ENCODE peak calls at places on chromosomes 11 and 22, in eight cellular contexts. One of them, this sample, is unnamed.

GRCh38 chr11:134071766-134072403 is 3.0 kb downstream of the JAM3 start:
- DNase-seq in bronchial epithelial cell: no peak
- DNase-seq in A549: no peak
- DNase-seq in activated CD4-positive, alpha-beta T cell treated with anti-CD3 and anti-CD28 coated beads for 36 hours: no peak
- DNase-seq in KBM-7: no peak
- DNase-seq in GM06990: no peak
- DNase-seq in stimulated activated CD4-positive, alpha-beta T cell treated with anti-CD3 and anti-CD28 coated beads, Interleukin-4, amount 100 ng/mL, for 48 hours: no peak
- DNase-seq in psoas muscle: no peak
- DNase-seq in this sample: no peak

GRCh38 chr22:49530671-49531532 is 296.8 kb downstream of the BRD1 start:
- DNase-seq in activated CD4-positive, alpha-beta T cell treated with anti-CD3 and anti-CD28 coated beads for 36 hours: no peak
- DNase-seq in KBM-7: no peak
- DNase-seq in A549: no peak
- DNase-seq in bronchial epithelial cell: no peak
- DNase-seq in GM06990: no peak
- DNase-seq in psoas muscle: no peak
- DNase-seq in stimulated activated CD4-positive, alpha-beta T cell treated with anti-CD3 and anti-CD28 coated beads, Interleukin-4, amount 100 ng/mL, for 48 hours: no peak
- DNase-seq in this sample: no peak

GRCh38 chr11:121479355-121479754 is 26.6 kb upstream of the SORL1-AS1 start:
- DNase-seq in psoas muscle: no peak
- DNase-seq in activated CD4-positive, alpha-beta T cell treated with anti-CD3 and anti-CD28 coated beads for 36 hours: no peak
- DNase-seq in GM06990: no peak
- DNase-seq in bronchial epithelial cell: no peak
- DNase-seq in stimulated activated CD4-positive, alpha-beta T cell treated with anti-CD3 and anti-CD28 coated beads, Interleukin-4, amount 100 ng/mL, for 48 hours: no peak
- DNase-seq in A549: no peak
- DNase-seq in KBM-7: peak; percentile 53
- DNase-seq in this sample: no peak

GRCh38 chr11:100152751-100153150 is 534.3 kb upstream of the ARHGAP42 start:
- DNase-seq in psoas muscle: no peak
- DNase-seq in stimulated activated CD4-positive, alpha-beta T cell treated with anti-CD3 and anti-CD28 coated beads, Interleukin-4, amount 100 ng/mL, for 48 hours: no peak
- DNase-seq in GM06990: no peak
- DNase-seq in bronchial epithelial cell: no peak
- DNase-seq in activated CD4-positive, alpha-beta T cell treated with anti-CD3 and anti-CD28 coated beads for 36 hours: no peak
- DNase-seq in KBM-7: no peak
- DNase-seq in A549: no peak
- DNase-seq in this sample: no peak

GRCh38 chr11:120929664-120930154 is 94.2 kb upstream of the TBCEL start:
- DNase-seq in A549: peak; percentile 30
- DNase-seq in GM06990: peak; percentile 40
- DNase-seq in stimulated activated CD4-positive, alpha-beta T cell treated with anti-CD3 and anti-CD28 coated beads, Interleukin-4, amount 100 ng/mL, for 48 hours: peak; percentile 19
- DNase-seq in activated CD4-positive, alpha-beta T cell treated with anti-CD3 and anti-CD28 coated beads for 36 hours: peak; percentile 76
- DNase-seq in KBM-7: peak; percentile 49
- DNase-seq in psoas muscle: no peak
- DNase-seq in bronchial epithelial cell: peak; percentile 25
- DNase-seq in this sample: no peak

GRCh38 chr11:120431633-120432032 is 79.9 kb upstream of the GRIK4 start:
- DNase-seq in KBM-7: no peak
- DNase-seq in stimulated activated CD4-positive, alpha-beta T cell treated with anti-CD3 and anti-CD28 coated beads, Interleukin-4, amount 100 ng/mL, for 48 hours: no peak
- DNase-seq in A549: peak; percentile 19
- DNase-seq in activated CD4-positive, alpha-beta T cell treated with anti-CD3 and anti-CD28 coated beads for 36 hours: peak; percentile 18
- DNase-seq in bronchial epithelial cell: peak; percentile 31
- DNase-seq in GM06990: no peak
- DNase-seq in psoas muscle: no peak
- DNase-seq in this sample: no peak

GRCh38 chr11:12150831-12151382 is 40.5 kb downstream of the MICAL2 start:
- DNase-seq in A549: no peak
- DNase-seq in activated CD4-positive, alpha-beta T cell treated with anti-CD3 and anti-CD28 coated beads for 36 hours: peak; percentile 84
- DNase-seq in psoas muscle: no peak
- DNase-seq in stimulated activated CD4-positive, alpha-beta T cell treated with anti-CD3 and anti-CD28 coated beads, Interleukin-4, amount 100 ng/mL, for 48 hours: peak; percentile 71
- DNase-seq in bronchial epithelial cell: peak; percentile 39
- DNase-seq in GM06990: no peak
- DNase-seq in KBM-7: peak; percentile 22
- DNase-seq in this sample: no peak

GRCh38 chr11:60912223-60912850 is 1.6 kb upstream of the TMEM109 start:
- DNase-seq in bronchial epithelial cell: no peak
- DNase-seq in stimulated activated CD4-positive, alpha-beta T cell treated with anti-CD3 and anti-CD28 coated beads, Interleukin-4, amount 100 ng/mL, for 48 hours: no peak
- DNase-seq in KBM-7: no peak
- DNase-seq in activated CD4-positive, alpha-beta T cell treated with anti-CD3 and anti-CD28 coated beads for 36 hours: peak; percentile 51
- DNase-seq in psoas muscle: no peak
- DNase-seq in A549: no peak
- DNase-seq in GM06990: no peak
- DNase-seq in this sample: no peak

GRCh38 chr11:120712862-120713770 is 201.6 kb downstream of the GRIK4 start:
- DNase-seq in stimulated activated CD4-positive, alpha-beta T cell treated with anti-CD3 and anti-CD28 coated beads, Interleukin-4, amount 100 ng/mL, for 48 hours: no peak
- DNase-seq in bronchial epithelial cell: no peak
- DNase-seq in activated CD4-positive, alpha-beta T cell treated with anti-CD3 and anti-CD28 coated beads for 36 hours: no peak
- DNase-seq in A549: no peak
- DNase-seq in psoas muscle: no peak
- DNase-seq in KBM-7: no peak
- DNase-seq in GM06990: no peak
- DNase-seq in this sample: no peak

GRCh38 chr11:118953265-118953664 is 2.8 kb upstream of the UPK2 start:
- DNase-seq in GM06990: no peak
- DNase-seq in activated CD4-positive, alpha-beta T cell treated with anti-CD3 and anti-CD28 coated beads for 36 hours: no peak
- DNase-seq in A549: no peak
- DNase-seq in bronchial epithelial cell: no peak
- DNase-seq in stimulated activated CD4-positive, alpha-beta T cell treated with anti-CD3 and anti-CD28 coated beads, Interleukin-4, amount 100 ng/mL, for 48 hours: no peak
- DNase-seq in KBM-7: peak; percentile 25
- DNase-seq in psoas muscle: no peak
- DNase-seq in this sample: peak; percentile 93

GRCh38 chr11:122578168-122578825 is 77.2 kb upstream of the UBASH3B start:
- DNase-seq in GM06990: no peak
- DNase-seq in A549: no peak
- DNase-seq in bronchial epithelial cell: peak; percentile 18
- DNase-seq in stimulated activated CD4-positive, alpha-beta T cell treated with anti-CD3 and anti-CD28 coated beads, Interleukin-4, amount 100 ng/mL, for 48 hours: no peak
- DNase-seq in psoas muscle: no peak
- DNase-seq in activated CD4-positive, alpha-beta T cell treated with anti-CD3 and anti-CD28 coated beads for 36 hours: peak; percentile 16
- DNase-seq in KBM-7: peak; percentile 30
- DNase-seq in this sample: no peak

GRCh38 chr11:6813651-6814050 is 14.2 kb upstream of the OR6A2 start:
- DNase-seq in A549: no peak
- DNase-seq in GM06990: no peak
- DNase-seq in KBM-7: no peak
- DNase-seq in psoas muscle: no peak
- DNase-seq in activated CD4-positive, alpha-beta T cell treated with anti-CD3 and anti-CD28 coated beads for 36 hours: no peak
- DNase-seq in bronchial epithelial cell: no peak
- DNase-seq in stimulated activated CD4-positive, alpha-beta T cell treated with anti-CD3 and anti-CD28 coated beads, Interleukin-4, amount 100 ng/mL, for 48 hours: no peak
- DNase-seq in this sample: no peak

GRCh38 chr11:129313588-129314288 is 61.9 kb upstream of the BARX2 start:
- DNase-seq in bronchial epithelial cell: no peak
- DNase-seq in GM06990: no peak
- DNase-seq in psoas muscle: no peak
- DNase-seq in KBM-7: no peak
- DNase-seq in stimulated activated CD4-positive, alpha-beta T cell treated with anti-CD3 and anti-CD28 coated beads, Interleukin-4, amount 100 ng/mL, for 48 hours: no peak
- DNase-seq in activated CD4-positive, alpha-beta T cell treated with anti-CD3 and anti-CD28 coated beads for 36 hours: no peak
- DNase-seq in A549: no peak
- DNase-seq in this sample: no peak

GRCh38 chr11:69908511-69909220 is 89.5 kb upstream of the FGF3 start:
- DNase-seq in activated CD4-positive, alpha-beta T cell treated with anti-CD3 and anti-CD28 coated beads for 36 hours: no peak
- DNase-seq in bronchial epithelial cell: no peak
- DNase-seq in stimulated activated CD4-positive, alpha-beta T cell treated with anti-CD3 and anti-CD28 coated beads, Interleukin-4, amount 100 ng/mL, for 48 hours: no peak
- DNase-seq in psoas muscle: no peak
- DNase-seq in A549: no peak
- DNase-seq in GM06990: no peak
- DNase-seq in KBM-7: no peak
- DNase-seq in this sample: no peak